ENCODE peak calls at places on chromosomes 6 and 20, in seven cellular contexts. U, C, L, A, R, W and Z are unnamed samples.
A peak's percentile ranks its signal among the peaks of the same experiment; 100 is the strongest.

GRCh38 chr20:53911301-53911700 is 159.1 kb downstream of the BCAS1 start:
- DNase-seq in W (no peak), U (no peak), R (no peak), A (no peak), L (no peak), C (no peak), Z (no peak)

GRCh38 chr6:154951400-154952200 is 43.5 kb upstream of the TIAM2 start:
- DNase-seq in W (no peak), U (no peak), L (no peak), C (no peak), A (no peak), R (no peak), Z (no peak)

GRCh38 chr6:138541793-138542481 is 42.6 kb upstream of the NHSL1 start:
- DNase-seq in C (no peak), U (no peak), W (no peak), L (no peak), R (no peak), A (no peak), Z (no peak)

GRCh38 chr6:54856137-54856536 is 9.6 kb downstream of the FAM83B start:
- DNase-seq in W (no peak), L (no peak), U (no peak), A (no peak), C (peak; percentile 44), R (no peak), Z (no peak)

GRCh38 chr6:167678102-167679101 is 148.3 kb upstream of the AFDN start:
- DNase-seq in L (peak; percentile 50), A (peak; percentile 51), U (no peak), R (peak; percentile 61), C (peak; percentile 51), W (no peak), Z (no peak)

GRCh38 chr6:87705070-87705691 is 3.1 kb upstream of the AKIRIN2 start:
- DNase-seq in U (peak; percentile 81), C (no peak), A (peak; percentile 76), W (no peak), R (no peak), L (no peak), Z (no peak)

GRCh38 chr6:170281331-170282292 is 9.3 kb downstream of the DLL1 start:
- DNase-seq in L (no peak), R (no peak), C (peak; percentile 20), W (no peak), A (no peak), U (no peak), Z (no peak)

GRCh38 chr6:46289865-46290264 is 119.1 kb upstream of the ENPP5 start:
- DNase-seq in A (no peak), R (no peak), U (no peak), L (no peak), W (no peak), C (no peak), Z (no peak)

GRCh38 chr20:8421981-8422380 is 289.9 kb downstream of the PLCB1 start:
- DNase-seq in A (no peak), R (no peak), C (no peak), L (no peak), W (no peak), U (no peak), Z (no peak)

GRCh38 chr20:17504898-17505663 is 26.1 kb downstream of the BFSP1 start:
- DNase-seq in R (peak; percentile 54), W (no peak), C (peak; percentile 47), U (peak; percentile 53), L (peak; percentile 53), A (peak; percentile 64), Z (no peak)

GRCh38 chr6:56101141-56101553 is 146.2 kb downstream of the COL21A1 start:
- DNase-seq in U (peak; percentile 77), A (peak; percentile 48), L (no peak), C (no peak), R (no peak), W (no peak), Z (no peak)

GRCh38 chr6:169667716-169668115 is 34.1 kb downstream of the WDR27 start:
- DNase-seq in R (no peak), U (no peak), W (peak; percentile 57), L (no peak), C (no peak), A (no peak), Z (no peak)

GRCh38 chr6:134665029-134665723 is 284.7 kb downstream of the ALDH8A1 start:
- DNase-seq in A (no peak), R (no peak), W (no peak), L (no peak), C (no peak), U (no peak), Z (no peak)

GRCh38 chr6:71388068-71388744 is 99.6 kb downstream of the OGFRL1 start:
- DNase-seq in U (no peak), R (no peak), C (no peak), W (no peak), A (no peak), L (no peak), Z (no peak)

GRCh38 chr6:39530201-39530759 is 194.9 kb downstream of the KIF6 start:
- DNase-seq in R (no peak), A (no peak), W (no peak), U (no peak), L (peak; percentile 46), C (no peak), Z (no peak)

GRCh38 chr20:41171736-41172295 is 34.5 kb downstream of the PLCG1 start:
- DNase-seq in U (no peak), L (peak; percentile 5), R (peak; percentile 5), C (peak; percentile 0), A (no peak), W (no peak), Z (no peak)

GRCh38 chr6:167665698-167666380 is 160.9 kb upstream of the AFDN start:
- DNase-seq in U (no peak), R (no peak), A (no peak), W (no peak), L (no peak), C (no peak), Z (no peak)

GRCh38 chr6:105748737-105749161 is 337.4 kb upstream of the PRDM1 start:
- DNase-seq in U (peak; percentile 22), W (no peak), R (no peak), A (no peak), C (no peak), L (no peak), Z (no peak)

GRCh38 chr6:99590728-99591672 is 15.6 kb upstream of the PRDM13 start:
- DNase-seq in L (no peak), W (peak; percentile 87), U (no peak), A (no peak), R (no peak), C (no peak), Z (no peak)

GRCh38 chr20:12989586-12989985 is 19.2 kb upstream of the SPTLC3 start:
- DNase-seq in A (no peak), R (no peak), L (no peak), U (no peak), W (no peak), C (no peak), Z (no peak)

GRCh38 chr6:151101116-151101810 is 138.5 kb upstream of the AKAP12 start:
- DNase-seq in R (no peak), L (no peak), U (no peak), C (no peak), W (no peak), A (no peak), Z (no peak)

GRCh38 chr6:85464722-85465150 is 14.9 kb downstream of the NT5E start:
- DNase-seq in U (peak; percentile 54), L (no peak), W (peak; percentile 70), R (no peak), A (no peak), C (no peak), Z (no peak)

GRCh38 chr6:88157106-88157505 is 9.0 kb downstream of the CNR1 start:
- DNase-seq in L (no peak), R (no peak), A (no peak), U (no peak), W (no peak), C (no peak), Z (no peak)

GRCh38 chr6:15536201-15536955 is 126.5 kb downstream of the DTNBP1 start:
- DNase-seq in R (no peak), C (no peak), U (no peak), A (no peak), L (no peak), W (peak; percentile 53), Z (no peak)

GRCh38 chr6:15534970-15535369 is 127.9 kb downstream of the DTNBP1 start:
- DNase-seq in R (no peak), W (peak; percentile 29), C (no peak), L (no peak), A (no peak), U (no peak), Z (no peak)

GRCh38 chr6:15533379-15534044 is 129.3 kb downstream of the DTNBP1 start:
- DNase-seq in C (no peak), U (no peak), A (no peak), W (peak; percentile 53), R (no peak), L (no peak), Z (no peak)

GRCh38 chr6:15538106-15538505 is 124.7 kb downstream of the DTNBP1 start:
- DNase-seq in R (no peak), W (peak; percentile 24), L (no peak), U (no peak), A (no peak), C (no peak), Z (no peak)

GRCh38 chr6:15535495-15536200 is 127.2 kb downstream of the DTNBP1 start:
- DNase-seq in L (no peak), C (no peak), U (no peak), A (no peak), W (peak; percentile 14), R (no peak), Z (no peak)
- H3K4me1 ChIP-seq in L (no peaks in the 10 kb centered on the region), C (peaks cover 18% of the 10 kb centered on the region), U (no peaks in the 10 kb centered on the region), A (peaks cover 12% of the 10 kb centered on the region), W (peaks cover 13% of the 10 kb centered on the region), R (peaks cover 7% of the 10 kb centered on the region), Z (no peaks in the 10 kb centered on the region)

GRCh38 chr6:16311763-16312162 is 73.4 kb downstream of the GMPR start:
- DNase-seq in R (no peak), U (no peak), A (no peak), L (no peak), C (no peak), W (no peak), Z (no peak)
- TF ChIP-seq POLR2A in R (no peak), U (no peak), A (no peak), L (no peak), C (no peak), W (no peak), Z (no peak)

DNA sequence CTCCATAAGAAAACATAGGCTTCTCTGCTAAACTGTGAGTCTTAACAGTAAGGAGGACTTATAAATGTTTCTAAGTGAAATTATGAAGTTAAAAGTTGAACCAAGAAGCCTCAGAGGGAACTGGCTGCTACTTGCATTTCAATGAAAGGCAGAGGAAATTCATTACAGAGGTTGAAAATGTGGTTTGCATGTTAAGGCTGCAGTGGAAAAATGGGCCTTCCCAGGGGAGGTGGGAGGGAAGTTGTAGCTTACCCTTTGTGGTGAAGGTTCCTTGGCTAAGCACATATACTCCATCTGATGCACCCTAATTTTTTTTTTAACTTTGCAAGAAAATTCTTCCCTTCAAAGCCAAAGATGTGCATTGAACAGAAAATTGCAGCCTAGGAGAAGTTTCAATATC is 134.3 kb downstream of the CARMIL1 start:
- DNase-seq in L (no peak), C (no peak), A (no peak), R (peak; percentile 34), W (no peak), U (no peak), Z (no peak)
- H3K4me1 ChIP-seq in L (no peaks in the 10 kb centered on the region), C (peaks cover 17% of the 10 kb centered on the region), A (no peaks in the 10 kb centered on the region), R (no peaks in the 10 kb centered on the region), W (peaks cover 24% of the 10 kb centered on the region), U (peaks cover 10% of the 10 kb centered on the region), Z (no peaks in the 10 kb centered on the region)

DNA sequence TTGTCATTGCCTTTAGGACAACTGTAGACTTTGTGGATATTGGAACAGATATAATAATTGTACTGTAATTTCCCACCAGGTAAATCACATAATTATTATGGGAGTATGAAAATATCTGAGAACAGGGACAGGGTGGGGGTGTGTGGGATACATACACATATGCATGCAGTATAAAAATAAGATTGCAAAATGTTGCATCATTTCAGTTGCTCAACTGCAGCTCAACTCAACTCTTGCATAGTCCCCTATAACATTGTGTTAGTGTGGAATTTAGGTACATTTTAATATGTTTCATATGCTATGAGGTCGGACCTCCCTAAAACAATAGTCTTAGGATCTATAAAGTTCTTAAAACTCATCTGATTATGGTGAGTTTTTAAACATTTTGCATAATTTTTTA is 275.0 kb upstream of the FLRT3 start:
- DNase-seq in W (no peak), A (no peak), C (no peak), R (no peak), U (no peak), L (no peak), Z (no peak)
- TF ChIP-seq POLR2A in W (no peak), A (no peak), C (no peak), R (no peak), U (no peak), L (no peak), Z (no peak)